ENCODE peak calls at places on chromosomes 16 and 17, in ten cellular contexts. Z is T-helper 1 cell; J is stimulated activated CD8-positive, alpha-beta memory T cell treated with anti-CD3 and anti-CD28 coated beads, Interleukin-12 subunit alpha, Interleukin-12 subunit beta, amount 100 ng/mL, for 1 hour; D is activated T-cell treated with anti-CD3 and anti-CD28 coated beads, Interleukin-2, amount 50 U/mL, for 4 hours; R is HCT116; M is cortex of kidney; T is GM03348; Y is ovary; E is body of pancreas; K is activated gamma-delta T cell treated with anti-CD3 and anti-CD28 coated beads, Interleukin-2, amount 50 U/mL, for 16 hours. I is an unnamed sample.

GRCh38 chr17:40106089-40106759 is 5.8 kb upstream of the NR1D1 start:
- DNase-seq in Z (no peak), J (no peak), D (no peak), R (no peak), M (no peak), T (no peak), Y (peak; percentile 34), E (no peak), K (no peak), I (no peak)

GRCh38 chr17:40598928-40599627 is 33.8 kb upstream of the CCR7 start:
- DNase-seq in Z (peak; percentile 70), J (no peak), D (peak; percentile 64), R (no peak), M (no peak), T (no peak), Y (no peak), E (no peak), K (peak; percentile 45), I (no peak)

GRCh38 chr17:41186872-41187271 is 2.2 kb upstream of the KRTAP4-1 start:
- DNase-seq in Z (no peak), J (no peak), D (no peak), R (no peak), M (no peak), T (no peak), Y (no peak), E (no peak), K (no peak), I (no peak)

GRCh38 chr16:52912565-52913173 is 140.0 kb downstream of the CHD9NB start:
- DNase-seq in Z (no peak), J (no peak), D (no peak), R (peak; percentile 55), M (no peak), T (peak; percentile 64), Y (peak; percentile 50), E (peak; percentile 80), K (no peak), I (peak; percentile 80)

GRCh38 chr16:22198547-22199293 is 7.4 kb upstream of the EEF2K start:
- DNase-seq in Z (no peak), J (no peak), D (no peak), R (no peak), M (no peak), T (no peak), Y (no peak), E (no peak), K (no peak), I (no peak)

GRCh38 chr17:57751971-57752905 is 7.1 kb upstream of the CCDC182 start:
- DNase-seq in Z (no peak), J (no peak), D (no peak), R (no peak), M (no peak), T (no peak), Y (no peak), E (no peak), K (no peak), I (no peak)

GRCh38 chr17:43125967-43126910 is 1.1 kb upstream of the BRCA1 start:
- DNase-seq in Z (no peak), J (no peak), D (no peak), R (no peak), M (no peak), T (no peak), Y (peak; percentile 47), E (no peak), K (no peak), I (peak; percentile 18)

GRCh38 chr17:17032131-17032692 is 10.0 kb upstream of the MPRIP start:
- DNase-seq in Z (no peak), J (no peak), D (no peak), R (no peak), M (no peak), T (peak; percentile 94), Y (peak; percentile 71), E (peak; percentile 83), K (no peak), I (peak; percentile 18)

GRCh38 chr17:36947922-36948716 is 635 bp upstream of the AATF start:
- DNase-seq in Z (no peak), J (no peak), D (no peak), R (no peak), M (no peak), T (no peak), Y (no peak), E (no peak), K (no peak), I (no peak)

GRCh38 chr17:56638536-56639177 is 45.2 kb downstream of the NOG start:
- DNase-seq in Z (no peak), J (no peak), D (no peak), R (no peak), M (no peak), T (peak; percentile 22), Y (no peak), E (no peak), K (no peak), I (no peak)

GRCh38 chr17:64327201-64327930 is 63.3 kb downstream of the PECAM1 start:
- DNase-seq in Z (no peak), J (no peak), D (no peak), R (no peak), M (no peak), T (no peak), Y (peak; percentile 84), E (no peak), K (no peak), I (no peak)

GRCh38 chr17:18981642-18982424 is 22.7 kb downstream of the FAM83G start:
- DNase-seq in Z (no peak), J (no peak), D (no peak), R (peak; percentile 31), M (no peak), T (peak; percentile 83), Y (no peak), E (peak; percentile 85), K (no peak), I (peak; percentile 30)

GRCh38 chr16:87850009-87851006 is 19.0 kb downstream of the SLC7A5 start:
- DNase-seq in Z (peak; percentile 73), J (peak; percentile 58), D (peak; percentile 70), R (no peak), M (no peak), T (peak; percentile 84), Y (peak; percentile 72), E (peak; percentile 73), K (peak; percentile 67), I (peak; percentile 80)

GRCh38 chr17:78448356-78448993 is 70.0 kb downstream of the PGS1 start:
- DNase-seq in Z (no peak), J (no peak), D (no peak), R (no peak), M (no peak), T (no peak), Y (no peak), E (no peak), K (no peak), I (no peak)

GRCh38 chr17:3645310-3645709 is 8.8 kb downstream of the CTNS start:
- DNase-seq in Z (no peak), J (no peak), D (no peak), R (no peak), M (no peak), T (no peak), Y (no peak), E (no peak), K (no peak), I (no peak)

GRCh38 chr17:9529033-9529748 is 46.4 kb downstream of the STX8 start:
- DNase-seq in Z (no peak), J (no peak), D (no peak), R (no peak), M (no peak), T (peak; percentile 63), Y (no peak), E (no peak), K (no peak), I (peak; percentile 33)

GRCh38 chr16:53220585-53220984 is 165.8 kb downstream of the CHD9 start:
- DNase-seq in Z (no peak), J (no peak), D (no peak), R (no peak), M (no peak), T (peak; percentile 24), Y (no peak), E (peak; percentile 17), K (no peak), I (peak; percentile 25)

GRCh38 chr16:88331989-88332920 is 50.5 kb upstream of the ZNF469 start:
- DNase-seq in Z (no peak), J (no peak), D (no peak), R (peak; percentile 88), M (no peak), T (peak; percentile 96), Y (no peak), E (peak; percentile 66), K (no peak), I (no peak)

GRCh38 chr16:30409125-30410060 is 2.0 kb downstream of the ZNF771 start:
- DNase-seq in Z (peak; percentile 93), J (peak; percentile 92), D (peak; percentile 95), R (peak; percentile 78), M (no peak), T (peak; percentile 93), Y (peak; percentile 94), E (peak; percentile 95), K (peak; percentile 93), I (peak; percentile 92)

GRCh38 chr17:65629234-65629690 is 67.8 kb upstream of the AXIN2 start:
- DNase-seq in Z (no peak), J (no peak), D (no peak), R (no peak), M (no peak), T (no peak), Y (no peak), E (no peak), K (no peak), I (no peak)

GRCh38 chr17:79031996-79032875 is 8.3 kb downstream of the C1QTNF1 start:
- DNase-seq in Z (no peak), J (no peak), D (no peak), R (no peak), M (no peak), T (peak; percentile 15), Y (peak; percentile 31), E (no peak), K (no peak), I (no peak)

GRCh38 chr17:45740553-45741330 is 43.4 kb upstream of the CRHR1 start:
- DNase-seq in Z (no peak), J (no peak), D (no peak), R (peak; percentile 89), M (no peak), T (peak; percentile 32), Y (no peak), E (no peak), K (no peak), I (peak; percentile 93)

GRCh38 chr17:36597866-36598777 is 3.3 kb upstream of the MRM1 start:
- DNase-seq in Z (no peak), J (no peak), D (no peak), R (no peak), M (no peak), T (peak; percentile 1), Y (no peak), E (no peak), K (no peak), I (no peak)

GRCh38 chr17:50850640-50851039 is 15.3 kb downstream of the WFIKKN2 start:
- DNase-seq in Z (no peak), J (no peak), D (no peak), R (no peak), M (no peak), T (no peak), Y (no peak), E (no peak), K (no peak), I (no peak)

GRCh38 chr17:79795795-79796569 is 895 bp downstream of the CBX8 start:
- DNase-seq in Z (no peak), J (no peak), D (no peak), R (no peak), M (no peak), T (no peak), Y (no peak), E (no peak), K (no peak), I (peak; percentile 33)

GRCh38 chr17:57589151-57590034 is 155.7 kb downstream of the CCDC182 start:
- DNase-seq in Z (no peak), J (no peak), D (no peak), R (no peak), M (no peak), T (no peak), Y (no peak), E (no peak), K (no peak), I (no peak)

I was measured in neural progenitor cell.